ENCODE peak calls at places on chromosomes 2 and 18, in four cellular contexts. M, C, H and D are unnamed samples.

GRCh38 chr2:44362207-44363015 is 664 bp downstream of the CAMKMT start:
- DNase-seq in M (peak; percentile 55), C (no peak), H (no peak), D (peak; percentile 37)

GRCh38 chr18:48007955-48008701 is 77.7 kb upstream of the SMAD2 start:
- DNase-seq in M (no peak), C (peak; percentile 70), H (peak; percentile 94), D (peak; percentile 91)

GRCh38 chr2:203579131-203579643 is 44.1 kb upstream of the RAPH1 start:
- DNase-seq in M (peak; percentile 84), H (peak; percentile 94), C (no peak), D (peak; percentile 33)

GRCh38 chr18:36340232-36340631 is 42.7 kb downstream of the FHOD3 start:
- DNase-seq in M (no peak), C (no peak), H (no peak), D (no peak)

GRCh38 chr18:29160123-29160522 is 983.2 kb upstream of the CDH2 start:
- DNase-seq in H (no peak), M (no peak), C (no peak), D (no peak)

GRCh38 chr2:69437751-69438154 is 518 bp upstream of the NFU1 start:
- DNase-seq in M (no peak), H (no peak), C (no peak), D (no peak)

GRCh38 chr2:127577973-127578372 is 42.5 kb downstream of the MYO7B start:
- DNase-seq in H (no peak), C (no peak), M (no peak), D (no peak)

GRCh38 chr2:241903121-241904010 is 33.8 kb downstream of the RTP5 start:
- DNase-seq in M (no peak), H (no peak), C (no peak), D (peak; percentile 34)

GRCh38 chr18:8898990-8899389 is 193.6 kb downstream of the MTCL1 start:
- DNase-seq in C (no peak), M (no peak), H (peak; percentile 38), D (peak; percentile 36)

GRCh38 chr2:23767871-23768611 is 158.9 kb downstream of the ATAD2B start:
- DNase-seq in C (no peak), H (no peak), M (no peak), D (no peak)

GRCh38 chr2:233409286-233409991 is 55.1 kb downstream of the DGKD start:
- DNase-seq in H (peak; percentile 41), M (no peak), C (no peak), D (no peak)

GRCh38 chr2:6968319-6969100 is 51.3 kb downstream of the RNF144A start:
- DNase-seq in H (peak; percentile 37), M (no peak), C (no peak), D (no peak)

GRCh38 chr2:149487189-149487588 is 100.4 kb downstream of the MMADHC start:
- DNase-seq in C (no peak), H (no peak), M (no peak), D (no peak)

GRCh38 chr2:24359701-24360049 is 661 bp downstream of the ITSN2 start:
- DNase-seq in H (peak; percentile 21), C (no peak), M (no peak), D (peak; percentile 31)

GRCh38 chr2:26529406-26530070 is 51.6 kb upstream of the OTOF start:
- DNase-seq in C (no peak), M (no peak), H (no peak), D (no peak)

GRCh38 chr2:42813773-42814172 is 21.4 kb upstream of the HAAO start:
- DNase-seq in H (no peak), C (no peak), M (no peak), D (no peak)

GRCh38 chr2:27622921-27623384 is 5.9 kb downstream of the CCDC121 start:
- DNase-seq in C (no peak), M (peak; percentile 84), H (peak; percentile 76), D (no peak)

GRCh38 chr2:144364988-144365738 is 154.8 kb downstream of the ZEB2 start:
- DNase-seq in C (no peak), M (peak; percentile 72), H (peak; percentile 60), D (no peak)

GRCh38 chr2:123258864-123259263 is 766.2 kb upstream of the CNTNAP5 start:
- DNase-seq in M (no peak), H (peak; percentile 58), C (no peak), D (no peak)

DNA sequence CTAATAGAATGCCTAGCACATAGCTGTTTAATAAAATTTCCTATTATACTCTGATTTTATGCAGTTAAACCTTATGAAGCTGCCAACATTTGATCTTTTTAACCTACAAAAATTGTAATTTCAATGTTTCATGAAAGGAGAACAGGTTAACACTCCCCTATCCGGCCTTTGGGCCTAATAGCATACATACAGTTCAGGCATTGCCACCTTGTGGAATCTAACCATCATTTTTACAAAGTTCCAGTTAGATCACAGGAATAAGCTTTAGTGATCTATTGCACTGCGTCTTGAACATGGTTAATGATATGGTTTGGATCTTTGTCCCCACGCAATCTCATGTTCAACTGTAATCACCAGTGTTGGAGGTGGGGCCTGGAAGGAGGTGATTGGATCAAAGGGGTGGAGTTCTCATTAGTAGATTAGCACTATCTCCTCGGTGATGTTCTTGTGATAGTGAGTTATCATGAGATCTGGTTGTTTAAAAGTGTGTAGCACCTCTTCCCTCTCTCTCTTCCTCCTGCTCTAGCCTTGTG is 58.2 kb upstream of the NEUROD1 start:
- DNase-seq in M (no peak), C (no peak), H (peak; percentile 42), D (no peak)
- H4K5ac ChIP-seq in M (no peak overlapping the region), C (no peak overlapping the region), H (no peak overlapping the region), D (no peak overlapping the region)

DNA sequence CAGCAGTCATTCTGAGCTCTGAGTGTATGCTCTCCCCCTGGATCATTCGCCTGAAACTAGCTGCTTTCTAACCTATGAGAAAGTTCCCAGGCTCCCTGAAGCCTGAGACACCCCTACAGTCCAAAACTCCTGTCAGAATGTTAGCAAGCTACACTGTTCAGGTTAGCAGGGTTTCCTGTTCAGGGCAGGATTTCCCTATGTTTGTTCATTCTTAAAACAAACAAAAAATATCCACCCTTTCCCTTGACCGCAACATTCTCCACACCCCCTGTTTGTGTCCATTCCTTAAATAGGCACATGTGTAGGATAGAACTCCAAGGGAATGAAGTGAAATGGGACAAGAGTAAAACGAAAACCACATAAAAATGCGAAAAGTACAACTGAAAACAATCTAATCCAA is 83.1 kb downstream of the KLF7 start:
- DNase-seq in H (no peak), C (no peak), M (no peak), D (no peak)
- H4K5ac ChIP-seq in H (no peak overlapping the region), C (no peak overlapping the region), M (no peak overlapping the region), D (no peak overlapping the region)

DNA sequence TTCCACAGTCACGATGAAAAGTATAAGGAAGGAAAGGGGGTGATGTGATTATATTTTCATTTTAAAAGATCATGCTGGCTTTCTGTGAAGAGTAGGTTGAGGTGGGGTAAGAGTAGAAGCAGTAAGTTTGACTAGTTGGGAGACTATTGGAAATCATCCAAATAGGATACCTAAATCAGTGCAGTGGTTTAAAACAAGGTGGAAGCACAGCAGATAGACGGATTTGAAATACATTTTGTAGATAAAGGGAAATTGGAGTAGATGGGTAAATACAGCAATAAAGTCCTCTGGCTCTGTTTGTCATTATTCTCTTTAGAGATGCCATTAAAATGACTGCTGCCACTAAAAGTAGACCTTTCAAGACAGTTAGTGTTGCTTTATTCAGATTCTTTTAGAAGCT is 61.8 kb upstream of the DTNA start:
- DNase-seq in C (no peak), M (no peak), H (no peak), D (no peak)
- H4K5ac ChIP-seq in C (no peak overlapping the region), M (no peak overlapping the region), H (no peak overlapping the region), D (no peak overlapping the region)

GRCh38 chr2:481388-481787 is 193.5 kb upstream of the ALKAL2 start:
- DNase-seq in M (no peak), C (no peak), H (peak; percentile 14), D (peak; percentile 73)
- H4K5ac ChIP-seq in M (no peak overlapping the region), C (no peak overlapping the region), H (no peak overlapping the region), D (no peak overlapping the region)

DNA sequence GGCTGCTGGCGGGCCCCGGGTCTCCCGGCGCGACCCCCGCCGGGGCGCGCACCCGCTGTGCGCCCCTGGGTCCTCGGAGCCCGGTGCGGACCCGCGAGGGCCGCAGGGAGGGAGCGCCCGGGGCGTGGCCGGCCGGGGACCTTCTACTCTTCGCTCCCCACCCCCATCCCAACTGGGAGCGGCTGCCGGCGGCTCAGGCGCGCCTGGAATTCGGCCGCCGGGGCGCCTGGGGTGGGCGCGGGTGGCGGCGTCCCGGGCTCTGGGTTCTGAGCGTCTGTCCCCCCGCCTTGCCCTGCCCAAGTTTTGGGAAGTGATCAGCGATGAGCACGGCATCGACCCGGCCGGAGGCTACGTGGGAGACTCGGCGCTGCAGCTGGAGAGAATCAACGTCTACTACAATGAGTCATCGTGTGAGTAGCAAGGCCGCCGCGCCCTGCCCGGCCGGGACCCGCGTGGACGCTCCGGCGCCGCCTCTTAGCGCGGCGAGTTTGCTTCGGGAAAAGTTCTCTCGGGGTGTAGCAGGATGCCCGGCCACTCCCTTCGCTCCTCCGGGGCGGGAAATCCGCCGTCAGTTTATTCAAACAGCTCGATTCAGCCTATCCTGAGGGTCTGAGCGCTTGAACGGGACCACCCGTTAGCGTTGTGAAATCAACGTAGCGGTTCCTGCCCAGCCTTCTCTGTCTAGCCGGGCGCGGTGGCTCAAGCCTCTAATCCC is 502 bp downstream of the TUBB6 start:
- DNase-seq in M (peak; percentile 88), H (peak; percentile 78), C (no peak), D (peak; percentile 66)
- H4K5ac ChIP-seq in M (no peak overlapping the region), H (no peak overlapping the region), C (no peak overlapping the region), D (no peak overlapping the region)

DNA sequence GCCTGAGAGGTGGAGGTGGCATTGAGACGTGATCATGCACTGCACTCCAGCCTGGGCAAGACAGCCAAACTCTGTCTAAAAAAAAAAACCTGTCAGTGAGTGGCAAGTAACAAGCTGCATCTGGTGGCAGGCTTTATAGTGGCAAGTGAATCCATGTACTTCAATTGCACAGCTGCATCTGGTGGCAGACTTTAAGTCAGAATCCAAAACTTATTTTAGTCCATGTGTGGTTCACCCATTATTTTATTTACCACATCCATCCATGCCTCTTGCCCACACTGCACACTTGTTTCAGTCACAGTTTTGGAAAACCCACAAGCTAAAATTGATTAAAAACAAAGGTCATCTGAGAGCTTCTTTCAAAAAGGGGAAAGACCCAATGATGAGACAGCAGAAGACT is 1636.4 kb upstream of the NXPH2 start:
- DNase-seq in M (no peak), H (no peak), C (no peak), D (no peak)
- H4K5ac ChIP-seq in M (no peak overlapping the region), H (no peak overlapping the region), C (no peak overlapping the region), D (no peak overlapping the region)

GRCh38 chr2:95379616-95379925 is 22.9 kb upstream of the FAHD2A start:
- DNase-seq in C (no peak), H (no peak), M (no peak), D (peak; percentile 42)
- H4K5ac ChIP-seq in C (no peak overlapping the region), H (no peak overlapping the region), M (no peak overlapping the region), D (no peak overlapping the region)